ENCODE peak calls at places on chromosome 16, in ten cellular contexts. U is retina; L is stimulated activated CD4-positive, alpha-beta T cell treated with anti-CD3 and anti-CD28 coated beads, Interleukin-1b, Interleukin-23, amount 100 ng/mL, for 4 hours; G is AG08395; Z is NCI-H82; W is AG09309; T is astrocyte of the cerebellum; C is ureter; S is DMS 273 treated with DMSO at 0.1 percent for 48 hours; I is activated gamma-delta T cell treated with anti-CD3 and anti-CD28 coated beads, Interleukin-2, amount 50 U/mL, for 16 hours. Y is an unnamed sample.

GRCh38 chr16:50841081-50841886 is 99.4 kb downstream of the CYLD start:
- DNase-seq in U (peak; percentile 61), L (peak; percentile 28), G (no peak), Z (no peak), W (no peak), T (no peak), C (peak; percentile 45), S (no peak), I (no peak), Y (no peak)

GRCh38 chr16:17392857-17393421 is 77.8 kb downstream of the XYLT1 start:
- DNase-seq in U (no peak), L (no peak), G (no peak), Z (no peak), W (no peak), T (no peak), C (no peak), S (no peak), I (no peak), Y (no peak)

GRCh38 chr16:82341146-82341669 is 171.2 kb upstream of the MPHOSPH6 start:
- DNase-seq in U (no peak), L (no peak), G (no peak), Z (no peak), W (no peak), T (no peak), C (no peak), S (no peak), I (no peak), Y (no peak)

GRCh38 chr16:88697831-88698693 is 8.1 kb downstream of the RNF166 start:
- DNase-seq in U (no peak), L (no peak), G (no peak), Z (peak; percentile 14), W (no peak), T (no peak), C (no peak), S (no peak), I (no peak), Y (no peak)

GRCh38 chr16:14264560-14264959 is 193.4 kb downstream of the MRTFB start:
- DNase-seq in U (no peak), L (no peak), G (no peak), Z (no peak), W (no peak), T (no peak), C (no peak), S (no peak), I (no peak), Y (no peak)

GRCh38 chr16:57479422-57480126 is 6.7 kb downstream of the DOK4 start:
- DNase-seq in U (peak; percentile 67), L (no peak), G (peak; percentile 77), Z (peak; percentile 40), W (no peak), T (no peak), C (no peak), S (peak; percentile 5), I (no peak), Y (no peak)

GRCh38 chr16:13070268-13070667 is 168.9 kb downstream of the SHISA9 start:
- DNase-seq in U (peak; percentile 60), L (no peak), G (no peak), Z (no peak), W (no peak), T (no peak), C (no peak), S (no peak), I (no peak), Y (no peak)

GRCh38 chr16:49899991-49900690 is 44.2 kb upstream of the ZNF423 start:
- DNase-seq in U (no peak), L (no peak), G (no peak), Z (no peak), W (no peak), T (no peak), C (no peak), S (no peak), I (no peak), Y (no peak)

GRCh38 chr16:84138824-84139627 is 6.0 kb downstream of the HSDL1 start:
- DNase-seq in U (peak; percentile 49), L (no peak), G (peak; percentile 33), Z (peak; percentile 72), W (no peak), T (peak; percentile 26), C (no peak), S (no peak), I (no peak), Y (no peak)

GRCh38 chr16:58018803-58019202 is 6.8 kb upstream of the MMP15 start:
- DNase-seq in U (no peak), L (no peak), G (no peak), Z (peak; percentile 63), W (no peak), T (no peak), C (no peak), S (no peak), I (no peak), Y (no peak)

GRCh38 chr16:31452631-31453106 is 6.6 kb upstream of the ARMC5 start:
- DNase-seq in U (no peak), L (no peak), G (peak; percentile 81), Z (no peak), W (peak; percentile 82), T (peak; percentile 75), C (no peak), S (no peak), I (no peak), Y (no peak)

GRCh38 chr16:67632415-67633172 is 12.3 kb upstream of the CARMIL2 start:
- DNase-seq in U (no peak), L (no peak), G (no peak), Z (no peak), W (no peak), T (peak; percentile 11), C (no peak), S (no peak), I (no peak), Y (no peak)

GRCh38 chr16:27269300-27270150 is 953 bp upstream of the NSMCE1 start:
- DNase-seq in U (peak; percentile 4), L (no peak), G (no peak), Z (no peak), W (no peak), T (no peak), C (peak; percentile 37), S (no peak), I (no peak), Y (no peak)

GRCh38 chr16:49283376-49284049 is 1.9 kb upstream of the CBLN1 start:
- DNase-seq in U (no peak), L (no peak), G (no peak), Z (peak; percentile 19), W (no peak), T (no peak), C (no peak), S (no peak), I (no peak), Y (no peak)

GRCh38 chr16:70454221-70455034 is at the start of gene FCSK:
- DNase-seq in U (peak; percentile 100), L (peak; percentile 62), G (peak; percentile 78), Z (peak; percentile 89), W (no peak), T (no peak), C (no peak), S (no peak), I (peak; percentile 41), Y (peak; percentile 68)

GRCh38 chr16:10617662-10618420 is 37.4 kb upstream of the EMP2 start:
- DNase-seq in U (no peak), L (no peak), G (no peak), Z (no peak), W (no peak), T (no peak), C (no peak), S (no peak), I (no peak), Y (no peak)

GRCh38 chr16:68265078-68265925 is 976 bp downstream of the SLC7A6 start:
- DNase-seq in U (no peak), L (peak; percentile 31), G (peak; percentile 84), Z (peak; percentile 46), W (peak; percentile 59), T (no peak), C (peak; percentile 72), S (peak; percentile 52), I (no peak), Y (no peak)

GRCh38 chr16:69904495-69905170 is 46.5 kb upstream of the CLEC18A start:
- DNase-seq in U (no peak), L (no peak), G (no peak), Z (no peak), W (no peak), T (no peak), C (no peak), S (no peak), I (no peak), Y (no peak)

GRCh38 chr16:89005201-89006035 is 28.4 kb upstream of the CBFA2T3 start:
- DNase-seq in U (no peak), L (no peak), G (no peak), Z (no peak), W (no peak), T (no peak), C (no peak), S (no peak), I (no peak), Y (no peak)

GRCh38 chr16:58513874-58514273 is 1.4 kb upstream of the SETD6 start:
- DNase-seq in U (no peak), L (no peak), G (no peak), Z (no peak), W (no peak), T (no peak), C (no peak), S (no peak), I (no peak), Y (no peak)

GRCh38 chr16:57591086-57591869 is 37.2 kb upstream of the ADGRG1 start:
- DNase-seq in U (peak; percentile 86), L (peak; percentile 44), G (peak; percentile 89), Z (peak; percentile 78), W (peak; percentile 20), T (peak; percentile 69), C (peak; percentile 74), S (peak; percentile 54), I (peak; percentile 51), Y (peak; percentile 69)

GRCh38 chr16:55052335-55053070 is 121.8 kb downstream of the IRX5 start:
- DNase-seq in U (no peak), L (no peak), G (peak; percentile 73), Z (no peak), W (no peak), T (no peak), C (no peak), S (no peak), I (no peak), Y (no peak)

GRCh38 chr16:88022076-88023042 is 71.1 kb downstream of the BANP start:
- DNase-seq in U (peak; percentile 33), L (no peak), G (no peak), Z (no peak), W (no peak), T (no peak), C (no peak), S (no peak), I (no peak), Y (no peak)

GRCh38 chr16:57834936-57835335 is 32.6 kb upstream of the KIFC3 start:
- DNase-seq in U (no peak), L (no peak), G (peak; percentile 23), Z (no peak), W (no peak), T (no peak), C (no peak), S (no peak), I (no peak), Y (no peak)

GRCh38 chr16:4376126-4376819 is 4.6 kb downstream of the VASN start:
- DNase-seq in U (no peak), L (no peak), G (peak; percentile 83), Z (no peak), W (no peak), T (peak; percentile 71), C (peak; percentile 90), S (no peak), I (no peak), Y (no peak)

GRCh38 chr16:71528863-71529262 is 2.6 kb downstream of the CHST4 start:
- DNase-seq in U (no peak), L (no peak), G (no peak), Z (no peak), W (no peak), T (no peak), C (no peak), S (no peak), I (no peak), Y (no peak)

GRCh38 chr16:56630134-56630533 is 2.3 kb upstream of the MT1M start:
- DNase-seq in U (no peak), L (no peak), G (no peak), Z (no peak), W (no peak), T (no peak), C (no peak), S (no peak), I (no peak), Y (no peak)